ENCODE peak calls at places on chromosomes 13 and 19, in seven cellular contexts. One of them, this sample, is unnamed.

GRCh38 chr13:23741879-23742510 is 147.2 kb downstream of the MIPEP start:
- DNase-seq in HepG2: no peak
- DNase-seq in GM23338: peak; percentile 81
- DNase-seq in spleen: no peak
- DNase-seq in stomach: no peak
- DNase-seq in breast epithelium: no peak
- DNase-seq in HCT116: peak; percentile 7
- DNase-seq in this sample: no peak

GRCh38 chr19:55830656-55831055 is 1.1 kb downstream of the NLRP11 start:
- DNase-seq in HCT116: peak; percentile 41
- DNase-seq in HepG2: no peak
- DNase-seq in GM23338: no peak
- DNase-seq in stomach: no peak
- DNase-seq in breast epithelium: no peak
- DNase-seq in spleen: no peak
- DNase-seq in this sample: no peak

GRCh38 chr13:60418954-60419353 is 21.9 kb downstream of the TDRD3 start:
- DNase-seq in HepG2: no peak
- DNase-seq in spleen: no peak
- DNase-seq in breast epithelium: no peak
- DNase-seq in GM23338: no peak
- DNase-seq in stomach: no peak
- DNase-seq in HCT116: no peak
- DNase-seq in this sample: no peak

GRCh38 chr13:36275190-36276002 is 22.2 kb downstream of the CCDC169 start:
- DNase-seq in HCT116: no peak
- DNase-seq in GM23338: peak; percentile 85
- DNase-seq in breast epithelium: no peak
- DNase-seq in stomach: no peak
- DNase-seq in spleen: no peak
- DNase-seq in HepG2: peak; percentile 50
- DNase-seq in this sample: peak; percentile 55

GRCh38 chr19:28426110-28426901 is 786.6 kb downstream of the UQCRFS1 start:
- DNase-seq in HCT116: no peak
- DNase-seq in spleen: no peak
- DNase-seq in breast epithelium: no peak
- DNase-seq in stomach: no peak
- DNase-seq in HepG2: no peak
- DNase-seq in GM23338: no peak
- DNase-seq in this sample: no peak

GRCh38 chr13:45527699-45528462 is 63.1 kb downstream of the COG3 start:
- DNase-seq in GM23338: no peak
- DNase-seq in HCT116: no peak
- DNase-seq in stomach: peak; percentile 66
- DNase-seq in HepG2: peak; percentile 77
- DNase-seq in spleen: no peak
- DNase-seq in breast epithelium: no peak
- DNase-seq in this sample: no peak

GRCh38 chr13:45522571-45522970 is 57.8 kb downstream of the COG3 start:
- DNase-seq in breast epithelium: no peak
- DNase-seq in spleen: no peak
- DNase-seq in stomach: no peak
- DNase-seq in HepG2: no peak
- DNase-seq in GM23338: no peak
- DNase-seq in HCT116: no peak
- DNase-seq in this sample: no peak

GRCh38 chr19:35146746-35147466 is 3.9 kb downstream of the FXYD7 start:
- DNase-seq in HepG2: no peak
- DNase-seq in stomach: no peak
- DNase-seq in breast epithelium: no peak
- DNase-seq in HCT116: no peak
- DNase-seq in spleen: no peak
- DNase-seq in GM23338: no peak
- DNase-seq in this sample: no peak

GRCh38 chr13:111388851-111389500 is 68.5 kb downstream of the TEX29 start:
- DNase-seq in HCT116: no peak
- DNase-seq in GM23338: no peak
- DNase-seq in spleen: no peak
- DNase-seq in breast epithelium: no peak
- DNase-seq in HepG2: no peak
- DNase-seq in stomach: peak; percentile 23
- DNase-seq in this sample: no peak

GRCh38 chr19:10812902-10813404 is 23.1 kb downstream of the TMED1 start:
- DNase-seq in spleen: peak; percentile 85
- DNase-seq in stomach: peak; percentile 33
- DNase-seq in HepG2: no peak
- DNase-seq in HCT116: no peak
- DNase-seq in breast epithelium: no peak
- DNase-seq in GM23338: no peak
- DNase-seq in this sample: no peak

DNA sequence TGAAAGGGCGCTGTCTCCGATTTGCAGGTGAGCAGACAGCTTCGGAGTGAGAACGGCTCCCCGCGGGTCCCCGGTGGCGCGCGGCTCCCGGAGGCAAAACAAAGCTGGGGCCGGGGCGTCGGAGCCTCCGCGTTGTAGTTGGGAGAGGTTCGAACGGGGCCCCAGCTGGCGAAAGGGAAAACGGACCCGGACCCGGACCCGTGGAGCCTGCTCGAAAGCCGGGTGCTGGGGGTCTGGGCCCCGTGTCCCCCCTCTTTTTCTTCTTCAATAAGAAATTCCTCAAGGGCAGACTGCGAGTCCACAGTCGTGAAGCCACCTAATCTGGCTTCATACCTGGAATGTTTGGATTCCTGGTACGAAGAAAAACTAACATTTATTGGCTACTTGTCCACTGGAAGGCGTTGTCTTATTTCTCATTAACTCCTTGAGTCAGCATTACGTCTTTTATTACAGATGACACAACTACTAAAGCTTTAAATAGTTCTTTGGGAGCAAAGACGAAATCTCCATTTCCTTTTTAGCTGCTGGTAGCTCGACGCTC is 627 bp upstream of the MTIF3 start:
- DNase-seq in spleen: peak; percentile 92
- DNase-seq in HCT116: peak; percentile 55
- DNase-seq in breast epithelium: peak; percentile 58
- DNase-seq in HepG2: peak; percentile 16
- DNase-seq in stomach: peak; percentile 53
- DNase-seq in GM23338: peak; percentile 64
- DNase-seq in this sample: peak; percentile 37
- TF ChIP-seq CTCF in spleen: no peak
- TF ChIP-seq CTCF in HCT116: no peak
- TF ChIP-seq CTCF in breast epithelium: no peak
- TF ChIP-seq CTCF in HepG2: no peak
- TF ChIP-seq CTCF in stomach: no peak
- TF ChIP-seq CTCF in GM23338: no peak
- TF ChIP-seq CTCF in this sample: no peak

DNA sequence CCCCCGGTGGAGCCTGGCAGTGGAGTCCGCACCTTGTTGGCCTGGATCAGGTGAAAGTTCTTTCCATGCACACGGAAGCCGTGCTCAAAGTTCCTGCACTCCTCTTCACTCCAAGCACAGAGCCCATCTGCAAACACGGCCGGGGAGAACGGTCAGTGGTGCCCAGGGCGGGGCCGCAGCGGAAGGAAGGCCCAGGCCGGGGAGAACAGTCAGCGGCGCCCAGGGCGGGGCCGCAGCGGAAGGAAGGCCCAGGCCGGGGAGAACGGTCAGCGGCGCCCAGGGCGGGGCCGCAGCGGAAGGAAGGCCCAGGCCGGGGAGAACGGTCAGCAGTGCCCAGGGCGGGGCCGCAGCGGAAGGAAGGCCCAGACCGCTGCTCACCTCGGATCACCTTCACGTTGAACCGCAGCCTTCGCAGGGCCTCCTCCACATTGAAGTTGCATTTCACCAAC is 20.6 kb upstream of the PLPP2 start:
- DNase-seq in GM23338: no peak
- DNase-seq in breast epithelium: no peak
- DNase-seq in spleen: peak; percentile 74
- DNase-seq in HCT116: no peak
- DNase-seq in stomach: peak; percentile 18
- DNase-seq in HepG2: no peak
- DNase-seq in this sample: no peak
- TF ChIP-seq POLR2AphosphoS5 in GM23338: no peak
- TF ChIP-seq POLR2AphosphoS5 in breast epithelium: no peak
- TF ChIP-seq POLR2AphosphoS5 in spleen: peak; percentile 75
- TF ChIP-seq POLR2AphosphoS5 in HCT116: no peak
- TF ChIP-seq POLR2AphosphoS5 in stomach: no peak
- TF ChIP-seq POLR2AphosphoS5 in HepG2: no peak
- TF ChIP-seq POLR2AphosphoS5 in this sample: no peak

GRCh38 chr13:97948041-97948440 is 5.4 kb upstream of the IPO5 start:
- DNase-seq in spleen: no peak
- DNase-seq in HCT116: no peak
- DNase-seq in stomach: no peak
- DNase-seq in HepG2: no peak
- DNase-seq in GM23338: no peak
- DNase-seq in breast epithelium: no peak
- DNase-seq in this sample: no peak

GRCh38 chr13:97945342-97945741 is 8.1 kb upstream of the IPO5 start:
- DNase-seq in HepG2: no peak
- DNase-seq in HCT116: no peak
- DNase-seq in spleen: no peak
- DNase-seq in GM23338: no peak
- DNase-seq in stomach: no peak
- DNase-seq in breast epithelium: no peak
- DNase-seq in this sample: no peak

GRCh38 chr13:97946951-97947588 is 6.4 kb upstream of the IPO5 start:
- DNase-seq in breast epithelium: no peak
- DNase-seq in HepG2: no peak
- DNase-seq in spleen: no peak
- DNase-seq in stomach: no peak
- DNase-seq in HCT116: no peak
- DNase-seq in GM23338: no peak
- DNase-seq in this sample: no peak

GRCh38 chr13:97944396-97945029 is 9.0 kb upstream of the IPO5 start:
- DNase-seq in HCT116: no peak
- DNase-seq in GM23338: no peak
- DNase-seq in stomach: no peak
- DNase-seq in HepG2: no peak
- DNase-seq in breast epithelium: no peak
- DNase-seq in spleen: no peak
- DNase-seq in this sample: no peak

DNA sequence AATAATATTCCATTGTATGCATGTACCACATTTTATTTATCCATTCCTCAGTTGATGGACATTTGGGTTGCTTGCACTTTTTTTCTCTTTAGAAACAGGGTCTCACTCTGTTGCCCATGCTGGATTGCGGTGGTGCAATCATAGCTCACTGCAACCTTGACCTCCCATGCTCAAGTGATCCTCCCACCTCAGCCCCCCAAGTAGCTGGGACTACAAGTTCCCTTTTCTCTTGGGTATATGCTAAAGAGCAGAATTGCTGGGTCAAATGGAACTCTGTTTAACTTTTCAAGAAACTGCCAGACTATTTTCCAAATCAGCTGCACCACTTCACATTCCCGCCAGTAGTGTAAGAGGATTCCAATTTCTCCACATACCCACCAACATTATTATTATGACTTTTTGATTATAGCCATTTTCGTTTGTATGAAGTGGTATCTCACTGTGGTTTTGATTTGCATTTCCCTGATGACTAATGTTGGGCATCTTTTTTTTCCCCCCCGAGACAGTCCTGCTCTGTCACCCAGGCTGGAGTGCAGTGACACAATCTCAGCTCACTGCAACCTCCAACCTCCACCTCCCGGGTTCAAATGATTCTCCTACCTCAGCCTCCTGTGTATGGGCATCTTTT is 7.6 kb upstream of the IPO5 start:
- DNase-seq in GM23338: no peak
- DNase-seq in spleen: no peak
- DNase-seq in stomach: no peak
- DNase-seq in breast epithelium: no peak
- DNase-seq in HepG2: no peak
- DNase-seq in HCT116: no peak
- DNase-seq in this sample: no peak
- H3K4me1 ChIP-seq in GM23338: no peaks in the 10 kb centered on the region
- H3K4me1 ChIP-seq in spleen: no peaks in the 10 kb centered on the region
- H3K4me1 ChIP-seq in stomach: no peaks in the 10 kb centered on the region
- H3K4me1 ChIP-seq in breast epithelium: no peaks in the 10 kb centered on the region
- H3K4me1 ChIP-seq in HepG2: no peaks in the 10 kb centered on the region
- H3K4me1 ChIP-seq in HCT116: no peaks in the 10 kb centered on the region
- H3K4me1 ChIP-seq in this sample: no peaks in the 10 kb centered on the region

DNA sequence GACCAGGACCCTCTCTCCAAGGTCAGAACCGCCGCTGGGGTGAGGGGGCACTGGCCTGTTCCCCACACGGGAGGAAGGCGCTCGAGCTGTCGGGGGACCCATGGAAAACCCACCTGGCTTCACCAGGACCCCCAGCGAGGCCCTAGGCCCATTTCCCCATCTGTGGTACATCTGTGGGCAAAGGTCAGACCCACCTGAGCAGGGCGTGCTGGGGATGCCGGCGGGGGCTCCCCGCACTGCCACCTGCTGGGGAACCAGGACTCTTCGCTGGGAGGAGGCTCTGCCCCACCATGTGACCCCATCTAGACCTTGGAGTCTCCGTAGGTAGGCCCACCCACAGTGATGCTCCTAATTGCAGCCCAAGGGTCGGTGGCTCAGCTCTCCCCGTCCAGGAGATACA is 511 bp downstream of the WDR88 start:
- DNase-seq in spleen: no peak
- DNase-seq in stomach: no peak
- DNase-seq in breast epithelium: no peak
- DNase-seq in GM23338: peak; percentile 70
- DNase-seq in HepG2: no peak
- DNase-seq in HCT116: no peak
- DNase-seq in this sample: no peak
- TF ChIP-seq CTCF in spleen: no peak
- TF ChIP-seq CTCF in stomach: no peak
- TF ChIP-seq CTCF in breast epithelium: no peak
- TF ChIP-seq CTCF in GM23338: peak; percentile 56
- TF ChIP-seq CTCF in HepG2: peak; percentile 66
- TF ChIP-seq CTCF in HCT116: peak; percentile 58
- TF ChIP-seq CTCF in this sample: no peak

GRCh38 chr19:728011-728410 is 19.3 kb downstream of the PALM start:
- DNase-seq in breast epithelium: no peak
- DNase-seq in GM23338: no peak
- DNase-seq in HepG2: no peak
- DNase-seq in spleen: peak; percentile 90
- DNase-seq in HCT116: no peak
- DNase-seq in stomach: no peak
- DNase-seq in this sample: no peak
- TF ChIP-seq POLR2AphosphoS5 in breast epithelium: peak; percentile 71
- TF ChIP-seq POLR2AphosphoS5 in GM23338: no peak
- TF ChIP-seq POLR2AphosphoS5 in HepG2: no peak
- TF ChIP-seq POLR2AphosphoS5 in spleen: peak; percentile 90
- TF ChIP-seq POLR2AphosphoS5 in HCT116: no peak
- TF ChIP-seq POLR2AphosphoS5 in stomach: no peak
- TF ChIP-seq POLR2AphosphoS5 in this sample: peak; percentile 5

GRCh38 chr13:79562557-79562956 is 81.6 kb downstream of the NDFIP2 start:
- DNase-seq in GM23338: no peak
- DNase-seq in stomach: no peak
- DNase-seq in spleen: no peak
- DNase-seq in HCT116: no peak
- DNase-seq in breast epithelium: no peak
- DNase-seq in HepG2: no peak
- DNase-seq in this sample: no peak
- H3K4me1 ChIP-seq in GM23338: no peaks in the 10 kb centered on the region
- H3K4me1 ChIP-seq in stomach: no peaks in the 10 kb centered on the region
- H3K4me1 ChIP-seq in spleen: no peaks in the 10 kb centered on the region
- H3K4me1 ChIP-seq in HCT116: no peaks in the 10 kb centered on the region
- H3K4me1 ChIP-seq in breast epithelium: no peaks in the 10 kb centered on the region
- H3K4me1 ChIP-seq in HepG2: no peaks in the 10 kb centered on the region
- H3K4me1 ChIP-seq in this sample: no peaks in the 10 kb centered on the region

This sample was measured in prostate gland.